ENCODE peak calls at places on chromosomes 4 and X, in eight cellular contexts. Y is AG10803; J is neural progenitor cell; W is CD8-positive, alpha-beta memory T cell; R is naive thymus-derived CD4-positive, alpha-beta T cell; L is non-pigmented ciliary epithelial cell; Z is retina; K is osteocyte. M is an unnamed sample.

GRCh38 chr4:156547891-156548290 is 423.7 kb downstream of the PDGFC start:
- DNase-seq in Y (no peak), W (no peak), Z (no peak), L (no peak), R (no peak), K (no peak), J (no peak), M (no peak)

GRCh38 chr4:145720656-145721055 is 40.7 kb downstream of the C4orf51 start:
- DNase-seq in J (peak), R (no peak), W (no peak), Z (no peak), Y (no peak), L (no peak), K (no peak), M (no peak)

GRCh38 chr4:52051615-52052474 is 741 bp downstream of the SPATA18 start:
- DNase-seq in W (no peak), R (no peak), Z (peak), K (peak), L (peak), J (peak), Y (peak), M (peak)

GRCh38 chrX:135275973-135276372 is 24.1 kb downstream of the ETDA start:
- DNase-seq in K (no peak), Z (no peak), L (no peak), Y (no peak), J (no peak), W (no peak), R (no peak), M (no peak)

GRCh38 chr4:154329939-154330338 is 161.7 kb downstream of the DCHS2 start:
- DNase-seq in L (no peak), W (no peak), Y (peak), K (no peak), J (no peak), Z (no peak), R (no peak), M (peak)

GRCh38 chrX:119145241-119145653 is 17.6 kb upstream of the KIAA1210 start:
- DNase-seq in K (no peak), L (no peak), W (no peak), R (no peak), J (peak), Y (peak), Z (no peak), M (peak)

GRCh38 chrX:39753296-39753996 is 344.3 kb downstream of the BCOR start:
- DNase-seq in W (no peak), J (no peak), L (no peak), Y (no peak), Z (no peak), K (no peak), R (no peak), M (peak)

GRCh38 chrX:38770152-38770551 is 31.1 kb upstream of the MID1IP1 start:
- DNase-seq in J (no peak), L (no peak), Z (no peak), K (no peak), R (no peak), Y (no peak), W (no peak), M (no peak)

GRCh38 chr4:153950100-153950979 is 161.5 kb upstream of the SFRP2 start:
- DNase-seq in Y (no peak), R (peak), L (no peak), W (no peak), J (no peak), K (no peak), Z (no peak), M (no peak)

GRCh38 chr4:163866728-163867313 is 372.3 kb downstream of the TMA16 start:
- DNase-seq in R (no peak), Y (no peak), W (no peak), K (no peak), J (no peak), L (peak), Z (no peak), M (peak)

GRCh38 chr4:59127748-59128147 is 2017.6 kb upstream of the IGFBP7 start:
- DNase-seq in J (no peak), Z (peak), R (no peak), L (no peak), Y (no peak), W (no peak), K (no peak), M (no peak)

GRCh38 chrX:136619889-136620505 is 28.0 kb upstream of the CD40LG start:
- DNase-seq in L (no peak), R (peak), J (no peak), Z (no peak), W (no peak), Y (no peak), K (no peak), M (no peak)

GRCh38 chr4:128827280-128827679 is 17.8 kb downstream of the JADE1 start:
- DNase-seq in L (no peak), R (no peak), Z (no peak), K (no peak), W (no peak), J (no peak), Y (no peak), M (no peak)

GRCh38 chrX:115350696-115351408 is 61.3 kb downstream of the LUZP4 start:
- DNase-seq in Y (peak), W (no peak), L (no peak), R (no peak), Z (no peak), K (peak), J (no peak), M (no peak)

GRCh38 chrX:41258281-41258680 is 75.7 kb upstream of the DDX3X start:
- DNase-seq in L (no peak), W (no peak), Z (no peak), K (no peak), J (no peak), R (no peak), Y (no peak), M (no peak)

GRCh38 chr4:94240384-94240783 is 32.7 kb downstream of the SMARCAD1 start:
- DNase-seq in K (no peak), W (no peak), Z (no peak), J (no peak), Y (no peak), R (no peak), L (no peak), M (no peak)

M was measured in epithelial cell of esophagus.